ENCODE peak calls at places on chromosomes 16 and 17, in eight cellular contexts. W is adipocyte, J is skeletal muscle cell, O is Peyer's patch, B is fibroblast of lung, G is left lung, M is vagina, K is fibroblast of mammary gland. S is an unnamed sample.

GRCh38 chr16:28180660-28181556 is 30.9 kb downstream of the XPO6 start:
- DNase-seq in W (peak; percentile 59), J (no peak), O (no peak), B (peak; percentile 56), G (no peak), M (no peak), K (no peak), S (peak; percentile 59)

GRCh38 chr17:66663041-66663494 is 171.8 kb upstream of the CACNG5 start:
- DNase-seq in W (no peak), J (no peak), O (no peak), B (no peak), G (no peak), M (no peak), K (no peak), S (no peak)

GRCh38 chr16:10548404-10548803 is 32.0 kb downstream of the EMP2 start:
- DNase-seq in W (no peak), J (no peak), O (no peak), B (no peak), G (no peak), M (no peak), K (no peak), S (no peak)

GRCh38 chr17:38905375-38905774 is 20.0 kb upstream of the LASP1NB start:
- DNase-seq in W (no peak), J (no peak), O (no peak), B (no peak), G (no peak), M (no peak), K (no peak), S (no peak)

GRCh38 chr16:54657058-54657708 is 273.5 kb upstream of the IRX5 start:
- DNase-seq in W (no peak), J (no peak), O (no peak), B (peak; percentile 78), G (no peak), M (no peak), K (peak; percentile 78), S (peak; percentile 69)

GRCh38 chr16:58299757-58300349 is 5.0 kb upstream of the PRSS54 start:
- DNase-seq in W (peak; percentile 7), J (no peak), O (no peak), B (peak; percentile 1), G (no peak), M (no peak), K (peak; percentile 18), S (peak; percentile 33)

GRCh38 chr16:68257251-68257905 is 6.9 kb upstream of the SLC7A6 start:
- DNase-seq in W (no peak), J (no peak), O (peak; percentile 75), B (no peak), G (no peak), M (no peak), K (no peak), S (no peak)

GRCh38 chr16:11094075-11094593 is 149.8 kb downstream of the CLEC16A start:
- DNase-seq in W (no peak), J (no peak), O (peak; percentile 69), B (peak; percentile 79), G (no peak), M (no peak), K (no peak), S (peak; percentile 62)

GRCh38 chr17:74601944-74602572 is 10.0 kb upstream of the CD300LD start:
- DNase-seq in W (peak; percentile 27), J (no peak), O (no peak), B (peak; percentile 28), G (no peak), M (no peak), K (peak; percentile 64), S (peak; percentile 43)

GRCh38 chr17:35984140-35984539 is 2.4 kb downstream of the CCL14 start:
- DNase-seq in W (no peak), J (no peak), O (no peak), B (no peak), G (no peak), M (no peak), K (no peak), S (no peak)

GRCh38 chr16:8474576-8474975 is 115.7 kb downstream of the TMEM114 start:
- DNase-seq in W (no peak), J (no peak), O (no peak), B (no peak), G (no peak), M (no peak), K (no peak), S (no peak)

GRCh38 chr17:65441053-65441635 is 120.3 kb downstream of the AXIN2 start:
- DNase-seq in W (no peak), J (no peak), O (no peak), B (no peak), G (no peak), M (no peak), K (no peak), S (no peak)

GRCh38 chr16:55482056-55482455 is 3.1 kb downstream of the MMP2 start:
- DNase-seq in W (peak; percentile 59), J (no peak), O (no peak), B (peak; percentile 55), G (no peak), M (no peak), K (peak; percentile 67), S (peak; percentile 57)

GRCh38 chr17:83064732-83065659 is 14.4 kb upstream of the METRNL start:
- DNase-seq in W (no peak), J (no peak), O (peak; percentile 15), B (no peak), G (peak; percentile 78), M (peak; percentile 86), K (no peak), S (no peak)

GRCh38 chr16:20969386-20969785 is 68.8 kb downstream of the LYRM1 start:
- DNase-seq in W (no peak), J (no peak), O (no peak), B (no peak), G (no peak), M (no peak), K (no peak), S (no peak)

GRCh38 chr16:58098207-58099096 is 30.7 kb downstream of the CFAP20 start:
- DNase-seq in W (peak; percentile 53), J (no peak), O (no peak), B (peak; percentile 34), G (no peak), M (no peak), K (peak; percentile 34), S (peak; percentile 30)

DNA sequence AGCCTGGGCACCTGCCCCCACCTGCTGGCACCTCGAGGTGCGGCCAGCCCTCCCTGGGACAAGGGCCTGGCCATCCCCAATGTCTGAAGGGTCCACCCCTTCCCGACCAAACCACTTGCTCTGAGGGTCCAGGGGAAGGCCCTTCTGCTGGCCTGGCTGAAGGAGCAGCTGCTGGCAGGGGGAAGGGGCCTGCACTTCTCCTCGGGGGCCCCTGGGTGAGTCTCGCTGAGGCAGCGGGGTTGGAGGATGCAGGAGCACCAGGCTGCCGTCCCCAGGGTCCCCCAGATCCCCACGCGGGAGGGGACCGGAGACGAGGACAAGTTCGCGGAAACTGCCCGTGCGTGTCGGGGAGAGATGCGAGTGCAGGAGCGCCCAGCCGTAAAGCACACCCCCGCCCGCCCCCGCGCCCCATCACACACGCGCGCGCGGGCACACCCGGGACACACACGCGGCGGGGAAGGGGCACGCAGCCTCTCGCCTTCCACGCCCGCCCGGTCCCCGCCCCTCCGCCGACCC is 725 bp upstream of the CACNA1H start:
- DNase-seq in W (peak; percentile 18), J (no peak), O (no peak), B (no peak), G (no peak), M (no peak), K (no peak), S (no peak)
- H3K4me3 ChIP-seq in W (no peak overlapping the region), J (peak overlapping the region; percentile 34), O (peak overlapping the region; percentile 52), B (no peak overlapping the region), G (peak overlapping the region; percentile 14), M (peak overlapping the region; percentile 38), K (no peak overlapping the region), S (no peak overlapping the region)

GRCh38 chr17:72616457-72616856 is 476.0 kb downstream of the SLC39A11 start:
- DNase-seq in W (no peak), J (no peak), O (no peak), B (no peak), G (no peak), M (no peak), K (no peak), S (no peak)

GRCh38 chr17:72615627-72615991 is 476.9 kb downstream of the SLC39A11 start:
- DNase-seq in W (no peak), J (no peak), O (no peak), B (no peak), G (no peak), M (no peak), K (no peak), S (no peak)

GRCh38 chr17:72618018-72618509 is 474.4 kb downstream of the SLC39A11 start:
- DNase-seq in W (no peak), J (no peak), O (no peak), B (no peak), G (no peak), M (no peak), K (no peak), S (peak; percentile 20)

GRCh38 chr17:72614871-72615626 is 477.4 kb downstream of the SLC39A11 start:
- DNase-seq in W (peak; percentile 47), J (no peak), O (no peak), B (peak; percentile 84), G (no peak), M (no peak), K (peak; percentile 59), S (peak; percentile 82)

GRCh38 chr17:72617557-72617956 is 474.9 kb downstream of the SLC39A11 start:
- DNase-seq in W (no peak), J (no peak), O (no peak), B (no peak), G (no peak), M (no peak), K (no peak), S (no peak)
- H3K4me3 ChIP-seq in W (no peak overlapping the region), J (no peak overlapping the region), O (no peak overlapping the region), B (no peak overlapping the region), G (no peak overlapping the region), M (no peak overlapping the region), K (no peak overlapping the region), S (no peak overlapping the region)

GRCh38 chr16:2817496-2818277 is 650 bp downstream of the PRSS21 start:
- DNase-seq in W (no peak), J (no peak), O (no peak), B (no peak), G (peak; percentile 58), M (no peak), K (no peak), S (no peak)
- H3K4me3 ChIP-seq in W (no peak overlapping the region), J (no peak overlapping the region), O (peak overlapping the region; percentile 32), B (no peak overlapping the region), G (no peak overlapping the region), M (no peak overlapping the region), K (no peak overlapping the region), S (no peak overlapping the region)

GRCh38 chr17:76132574-76133338 is 8.3 kb downstream of the FOXJ1 start:
- DNase-seq in W (no peak), J (no peak), O (no peak), B (no peak), G (peak; percentile 86), M (no peak), K (no peak), S (no peak)

GRCh38 chr17:76136276-76137025 is 4.6 kb downstream of the FOXJ1 start:
- DNase-seq in W (no peak), J (no peak), O (no peak), B (no peak), G (no peak), M (no peak), K (no peak), S (no peak)

GRCh38 chr17:76137026-76137350 is 4.1 kb downstream of the FOXJ1 start:
- DNase-seq in W (no peak), J (no peak), O (no peak), B (no peak), G (no peak), M (no peak), K (no peak), S (no peak)

GRCh38 chr17:76135810-76136188 is 5.2 kb downstream of the FOXJ1 start:
- DNase-seq in W (no peak), J (no peak), O (no peak), B (no peak), G (no peak), M (no peak), K (no peak), S (no peak)

GRCh38 chr17:76134911-76135809 is 5.9 kb downstream of the FOXJ1 start:
- DNase-seq in W (no peak), J (no peak), O (no peak), B (no peak), G (no peak), M (no peak), K (no peak), S (no peak)
- H3K4me3 ChIP-seq in W (no peak overlapping the region), J (no peak overlapping the region), O (no peak overlapping the region), B (no peak overlapping the region), G (no peak overlapping the region), M (no peak overlapping the region), K (no peak overlapping the region), S (no peak overlapping the region)